ENCODE peak calls at places on chromosomes 4 and X, in eight cellular contexts. One of them, this sample, is unnamed.

GRCh38 chr4:10684631-10685030 is at the start of gene CLNK:
- DNase-seq in upper lobe of left lung: no peak
- DNase-seq in left lung: no peak
- DNase-seq in spleen: no peak
- DNase-seq in endothelial cell of umbilical vein: no peak
- DNase-seq in uterus: no peak
- DNase-seq in esophagus squamous epithelium: no peak
- DNase-seq in HCT116: no peak
- DNase-seq in this sample: no peak

GRCh38 chr4:1948892-1949436 is 59.8 kb downstream of the NELFA start:
- DNase-seq in upper lobe of left lung: no peak
- DNase-seq in left lung: no peak
- DNase-seq in spleen: no peak
- DNase-seq in endothelial cell of umbilical vein: no peak
- DNase-seq in uterus: no peak
- DNase-seq in esophagus squamous epithelium: no peak
- DNase-seq in HCT116: no peak
- DNase-seq in this sample: no peak

GRCh38 chr4:31613946-31614623 is 893.9 kb downstream of the PCDH7 start:
- DNase-seq in upper lobe of left lung: peak; percentile 21
- DNase-seq in left lung: no peak
- DNase-seq in spleen: no peak
- DNase-seq in endothelial cell of umbilical vein: no peak
- DNase-seq in uterus: no peak
- DNase-seq in esophagus squamous epithelium: no peak
- DNase-seq in HCT116: no peak
- DNase-seq in this sample: peak; percentile 98

GRCh38 chr4:55098805-55099204 is 26.6 kb downstream of the KDR start:
- DNase-seq in upper lobe of left lung: no peak
- DNase-seq in left lung: no peak
- DNase-seq in spleen: no peak
- DNase-seq in endothelial cell of umbilical vein: no peak
- DNase-seq in uterus: no peak
- DNase-seq in esophagus squamous epithelium: no peak
- DNase-seq in HCT116: no peak
- DNase-seq in this sample: no peak

GRCh38 chr4:124025423-124025822 is 628.8 kb downstream of the SPRY1 start:
- DNase-seq in upper lobe of left lung: no peak
- DNase-seq in left lung: no peak
- DNase-seq in spleen: no peak
- DNase-seq in endothelial cell of umbilical vein: peak; percentile 45
- DNase-seq in uterus: no peak
- DNase-seq in esophagus squamous epithelium: no peak
- DNase-seq in HCT116: no peak
- DNase-seq in this sample: no peak

GRCh38 chrX:18649498-18649951 is 22.4 kb downstream of the RS1 start:
- DNase-seq in upper lobe of left lung: peak; percentile 53
- DNase-seq in left lung: no peak
- DNase-seq in spleen: no peak
- DNase-seq in endothelial cell of umbilical vein: no peak
- DNase-seq in uterus: no peak
- DNase-seq in esophagus squamous epithelium: no peak
- DNase-seq in HCT116: no peak
- DNase-seq in this sample: peak; percentile 12

GRCh38 chr4:40056722-40057539 is at the start of gene N4BP2:
- DNase-seq in upper lobe of left lung: peak; percentile 98
- DNase-seq in left lung: peak; percentile 98
- DNase-seq in spleen: peak; percentile 96
- DNase-seq in endothelial cell of umbilical vein: peak; percentile 88
- DNase-seq in uterus: peak; percentile 77
- DNase-seq in esophagus squamous epithelium: peak; percentile 34
- DNase-seq in HCT116: peak; percentile 57
- DNase-seq in this sample: peak; percentile 79

GRCh38 chrX:115047715-115048114 is 30.3 kb upstream of the IL13RA2 start:
- DNase-seq in upper lobe of left lung: no peak
- DNase-seq in left lung: no peak
- DNase-seq in spleen: no peak
- DNase-seq in endothelial cell of umbilical vein: no peak
- DNase-seq in uterus: no peak
- DNase-seq in esophagus squamous epithelium: no peak
- DNase-seq in HCT116: no peak
- DNase-seq in this sample: no peak

GRCh38 chr4:165378763-165379631 is at the start of gene CPE:
- DNase-seq in upper lobe of left lung: peak; percentile 92
- DNase-seq in left lung: peak; percentile 89
- DNase-seq in spleen: peak; percentile 85
- DNase-seq in endothelial cell of umbilical vein: peak; percentile 80
- DNase-seq in uterus: peak; percentile 72
- DNase-seq in esophagus squamous epithelium: no peak
- DNase-seq in HCT116: peak; percentile 57
- DNase-seq in this sample: no peak

GRCh38 chr4:4225915-4226605 is 669 bp downstream of the OTOP1 start:
- DNase-seq in upper lobe of left lung: peak; percentile 80
- DNase-seq in left lung: no peak
- DNase-seq in spleen: no peak
- DNase-seq in endothelial cell of umbilical vein: no peak
- DNase-seq in uterus: no peak
- DNase-seq in esophagus squamous epithelium: no peak
- DNase-seq in HCT116: no peak
- DNase-seq in this sample: no peak

GRCh38 chrX:119518371-119518770 is 46.8 kb downstream of the STEEP1 start:
- DNase-seq in upper lobe of left lung: no peak
- DNase-seq in left lung: no peak
- DNase-seq in spleen: no peak
- DNase-seq in endothelial cell of umbilical vein: no peak
- DNase-seq in uterus: no peak
- DNase-seq in esophagus squamous epithelium: no peak
- DNase-seq in HCT116: no peak
- DNase-seq in this sample: peak; percentile 82

GRCh38 chr4:89657931-89658700 is 178.8 kb downstream of the SNCA start:
- DNase-seq in upper lobe of left lung: no peak
- DNase-seq in left lung: no peak
- DNase-seq in spleen: no peak
- DNase-seq in endothelial cell of umbilical vein: peak; percentile 82
- DNase-seq in uterus: no peak
- DNase-seq in esophagus squamous epithelium: no peak
- DNase-seq in HCT116: peak; percentile 28
- DNase-seq in this sample: no peak

GRCh38 chr4:94636004-94636403 is 121.8 kb upstream of the BMPR1B start:
- DNase-seq in upper lobe of left lung: no peak
- DNase-seq in left lung: no peak
- DNase-seq in spleen: no peak
- DNase-seq in endothelial cell of umbilical vein: no peak
- DNase-seq in uterus: no peak
- DNase-seq in esophagus squamous epithelium: no peak
- DNase-seq in HCT116: no peak
- DNase-seq in this sample: no peak

GRCh38 chrX:74536142-74537010 is 78.0 kb downstream of the RLIM start:
- DNase-seq in upper lobe of left lung: peak; percentile 94
- DNase-seq in left lung: peak; percentile 90
- DNase-seq in spleen: peak; percentile 88
- DNase-seq in endothelial cell of umbilical vein: peak; percentile 72
- DNase-seq in uterus: peak; percentile 92
- DNase-seq in esophagus squamous epithelium: peak; percentile 18
- DNase-seq in HCT116: no peak
- DNase-seq in this sample: peak; percentile 98

GRCh38 chrX:52359614-52360232 is 9.1 kb upstream of the XAGE2 start:
- DNase-seq in upper lobe of left lung: no peak
- DNase-seq in left lung: no peak
- DNase-seq in spleen: no peak
- DNase-seq in endothelial cell of umbilical vein: no peak
- DNase-seq in uterus: no peak
- DNase-seq in esophagus squamous epithelium: no peak
- DNase-seq in HCT116: no peak
- DNase-seq in this sample: no peak

GRCh38 chrX:11381464-11381863 is 88.3 kb downstream of the AMELX start:
- DNase-seq in upper lobe of left lung: no peak
- DNase-seq in left lung: no peak
- DNase-seq in spleen: no peak
- DNase-seq in endothelial cell of umbilical vein: peak; percentile 74
- DNase-seq in uterus: peak; percentile 38
- DNase-seq in esophagus squamous epithelium: peak; percentile 0
- DNase-seq in HCT116: peak; percentile 24
- DNase-seq in this sample: peak; percentile 50

GRCh38 chr4:106430797-106431196 is 62.2 kb upstream of the GIMD1 start:
- DNase-seq in upper lobe of left lung: no peak
- DNase-seq in left lung: no peak
- DNase-seq in spleen: no peak
- DNase-seq in endothelial cell of umbilical vein: no peak
- DNase-seq in uterus: no peak
- DNase-seq in esophagus squamous epithelium: no peak
- DNase-seq in HCT116: no peak
- DNase-seq in this sample: no peak

GRCh38 chrX:123013141-123013540 is 170.9 kb upstream of the GRIA3 start:
- DNase-seq in upper lobe of left lung: no peak
- DNase-seq in left lung: no peak
- DNase-seq in spleen: no peak
- DNase-seq in endothelial cell of umbilical vein: no peak
- DNase-seq in uterus: no peak
- DNase-seq in esophagus squamous epithelium: no peak
- DNase-seq in HCT116: no peak
- DNase-seq in this sample: no peak

GRCh38 chrX:116490091-116490490 is 27.3 kb upstream of the CT83 start:
- DNase-seq in upper lobe of left lung: no peak
- DNase-seq in left lung: no peak
- DNase-seq in spleen: no peak
- DNase-seq in endothelial cell of umbilical vein: peak; percentile 1
- DNase-seq in uterus: no peak
- DNase-seq in esophagus squamous epithelium: no peak
- DNase-seq in HCT116: no peak
- DNase-seq in this sample: peak; percentile 6

GRCh38 chr4:168694669-168695068 is 197.8 kb downstream of the PALLD start:
- DNase-seq in upper lobe of left lung: no peak
- DNase-seq in left lung: no peak
- DNase-seq in spleen: no peak
- DNase-seq in endothelial cell of umbilical vein: peak; percentile 36
- DNase-seq in uterus: no peak
- DNase-seq in esophagus squamous epithelium: no peak
- DNase-seq in HCT116: no peak
- DNase-seq in this sample: no peak

GRCh38 chr4:2800691-2801596 is 8.1 kb downstream of the SH3BP2 start:
- DNase-seq in upper lobe of left lung: peak; percentile 92
- DNase-seq in left lung: peak; percentile 97
- DNase-seq in spleen: peak; percentile 95
- DNase-seq in endothelial cell of umbilical vein: peak; percentile 54
- DNase-seq in uterus: peak; percentile 51
- DNase-seq in esophagus squamous epithelium: no peak
- DNase-seq in HCT116: no peak
- DNase-seq in this sample: peak; percentile 90

GRCh38 chr4:89538886-89539285 is 231.3 kb upstream of the GPRIN3 start:
- DNase-seq in upper lobe of left lung: no peak
- DNase-seq in left lung: no peak
- DNase-seq in spleen: no peak
- DNase-seq in endothelial cell of umbilical vein: peak; percentile 94
- DNase-seq in uterus: no peak
- DNase-seq in esophagus squamous epithelium: no peak
- DNase-seq in HCT116: no peak
- DNase-seq in this sample: no peak

DNA sequence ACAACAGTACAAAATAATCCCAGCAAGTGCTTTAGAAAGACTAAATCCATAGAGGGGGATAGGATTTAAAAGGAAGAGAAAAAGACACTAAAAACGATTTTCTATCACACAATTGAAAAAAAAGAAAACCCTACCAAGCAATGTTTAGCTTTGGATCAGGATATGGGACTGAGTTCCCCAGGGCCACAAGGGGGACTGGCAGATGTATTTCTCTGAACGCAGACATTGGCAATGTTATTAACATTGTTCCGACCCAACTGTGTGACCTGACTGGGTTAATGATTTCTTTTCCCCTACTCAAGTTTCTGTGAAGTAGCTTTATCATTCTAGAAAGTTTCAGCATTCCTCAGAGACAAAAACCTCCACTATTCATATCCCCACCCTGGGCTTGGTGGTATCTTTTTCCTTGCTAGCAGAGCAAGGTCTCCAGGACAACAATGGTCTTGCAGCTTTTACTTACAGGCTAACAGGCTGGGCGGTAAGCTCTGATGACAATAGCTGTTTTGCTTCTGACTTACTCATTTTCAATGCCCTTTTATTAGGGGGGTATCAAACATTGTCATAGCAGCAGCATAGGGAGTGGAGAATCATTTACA is 25.8 kb downstream of the SLC7A11 start:
- DNase-seq in upper lobe of left lung: no peak
- DNase-seq in left lung: no peak
- DNase-seq in spleen: no peak
- DNase-seq in endothelial cell of umbilical vein: no peak
- DNase-seq in uterus: no peak
- DNase-seq in esophagus squamous epithelium: no peak
- DNase-seq in HCT116: no peak
- DNase-seq in this sample: no peak
- H3K27ac ChIP-seq in upper lobe of left lung: no peak overlapping the region
- H3K27ac ChIP-seq in left lung: no peak overlapping the region
- H3K27ac ChIP-seq in spleen: no peak overlapping the region
- H3K27ac ChIP-seq in endothelial cell of umbilical vein: no peak overlapping the region
- H3K27ac ChIP-seq in uterus: no peak overlapping the region
- H3K27ac ChIP-seq in esophagus squamous epithelium: no peak overlapping the region
- H3K27ac ChIP-seq in HCT116: no peak overlapping the region
- H3K27ac ChIP-seq in this sample: no peak overlapping the region

GRCh38 chr4:133995243-133995960 is 206.2 kb downstream of the PABPC4L start:
- DNase-seq in upper lobe of left lung: no peak
- DNase-seq in left lung: no peak
- DNase-seq in spleen: no peak
- DNase-seq in endothelial cell of umbilical vein: no peak
- DNase-seq in uterus: no peak
- DNase-seq in esophagus squamous epithelium: no peak
- DNase-seq in HCT116: no peak
- DNase-seq in this sample: no peak
- H3K9me3 ChIP-seq in upper lobe of left lung: no peaks in the 10 kb centered on the region
- H3K9me3 ChIP-seq in left lung: peaks cover 29% of the 10 kb centered on the region
- H3K9me3 ChIP-seq in spleen: peaks cover 27% of the 10 kb centered on the region
- H3K9me3 ChIP-seq in endothelial cell of umbilical vein: no peaks in the 10 kb centered on the region
- H3K9me3 ChIP-seq in uterus: no peaks in the 10 kb centered on the region
- H3K9me3 ChIP-seq in esophagus squamous epithelium: no peaks in the 10 kb centered on the region
- H3K9me3 ChIP-seq in HCT116: no peaks in the 10 kb centered on the region
- H3K9me3 ChIP-seq in this sample: no peaks in the 10 kb centered on the region

DNA sequence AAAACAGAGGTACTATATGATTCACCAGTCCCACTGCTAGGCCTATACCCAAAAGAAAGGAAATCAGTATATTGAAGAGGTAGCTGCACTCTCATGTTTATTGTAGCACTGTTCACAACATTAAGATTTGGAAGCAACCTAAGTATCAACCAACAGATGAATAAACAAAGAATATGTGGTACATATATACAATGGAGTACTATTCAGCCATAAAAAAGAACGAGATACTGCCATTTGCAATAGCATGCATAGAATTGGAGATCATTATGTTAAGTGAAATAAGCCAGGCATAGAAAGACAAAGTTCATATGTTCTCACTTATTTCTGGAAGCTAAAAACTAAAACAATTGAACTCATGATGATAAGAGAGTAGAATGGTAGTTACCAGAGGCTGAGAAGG is 72.6 kb downstream of the FGF16 start:
- DNase-seq in upper lobe of left lung: no peak
- DNase-seq in left lung: no peak
- DNase-seq in spleen: no peak
- DNase-seq in endothelial cell of umbilical vein: no peak
- DNase-seq in uterus: no peak
- DNase-seq in esophagus squamous epithelium: no peak
- DNase-seq in HCT116: no peak
- DNase-seq in this sample: no peak
- H3K36me3 ChIP-seq in upper lobe of left lung: peaks cover 22% of the 10 kb centered on the region
- H3K36me3 ChIP-seq in left lung: peaks cover 32% of the 10 kb centered on the region
- H3K36me3 ChIP-seq in spleen: peaks cover 31% of the 10 kb centered on the region
- H3K36me3 ChIP-seq in endothelial cell of umbilical vein: no peaks in the 10 kb centered on the region
- H3K36me3 ChIP-seq in uterus: no peaks in the 10 kb centered on the region
- H3K36me3 ChIP-seq in esophagus squamous epithelium: no peaks in the 10 kb centered on the region
- H3K36me3 ChIP-seq in HCT116: no peaks in the 10 kb centered on the region
- H3K36me3 ChIP-seq in this sample: no peaks in the 10 kb centered on the region

GRCh38 chr4:7298601-7299000 is 106.3 kb downstream of the SORCS2 start:
- DNase-seq in upper lobe of left lung: no peak
- DNase-seq in left lung: peak; percentile 45
- DNase-seq in spleen: no peak
- DNase-seq in endothelial cell of umbilical vein: no peak
- DNase-seq in uterus: no peak
- DNase-seq in esophagus squamous epithelium: no peak
- DNase-seq in HCT116: no peak
- DNase-seq in this sample: peak; percentile 38
- H3K27ac ChIP-seq in upper lobe of left lung: no peak overlapping the region
- H3K27ac ChIP-seq in left lung: no peak overlapping the region
- H3K27ac ChIP-seq in spleen: no peak overlapping the region
- H3K27ac ChIP-seq in endothelial cell of umbilical vein: no peak overlapping the region
- H3K27ac ChIP-seq in uterus: no peak overlapping the region
- H3K27ac ChIP-seq in esophagus squamous epithelium: no peak overlapping the region
- H3K27ac ChIP-seq in HCT116: no peak overlapping the region
- H3K27ac ChIP-seq in this sample: peak overlapping the region; percentile 6

This sample was measured in SJCRH30.